ENCODE peak calls at places on chromosome 9, in five cellular contexts. X is GM06990, K is omental fat pad, Y is dorsolateral prefrontal cortex, C is T-cell. B is an unnamed sample.

GRCh38 chr9:36729902-36730301 is 157.2 kb downstream of the MELK start:
- DNase-seq in X (no peak), C (no peak), Y (no peak), K (no peak), B (no peak)

GRCh38 chr9:136416427-136416826 is 6.0 kb downstream of the PMPCA start:
- DNase-seq in X (no peak), Y (no peak), K (no peak), C (no peak), B (no peak)

GRCh38 chr9:841371-842209 is at the start of gene DMRT1:
- DNase-seq in K (no peak), Y (no peak), X (peak), C (no peak), B (peak)

GRCh38 chr9:76687861-76688374 is 76.3 kb upstream of the PCA3 start:
- DNase-seq in C (no peak), K (no peak), Y (no peak), X (no peak), B (no peak)

GRCh38 chr9:117734523-117735314 is 30.5 kb downstream of the TLR4 start:
- DNase-seq in K (no peak), Y (no peak), C (no peak), X (no peak), B (no peak)

GRCh38 chr9:133489253-133490190 is 10.6 kb upstream of the SLC2A6 start:
- DNase-seq in X (no peak), Y (peak), C (no peak), K (no peak), B (no peak)

GRCh38 chr9:126108240-126108639 is 218.4 kb upstream of the MVB12B start:
- DNase-seq in K (no peak), C (no peak), Y (no peak), X (no peak), B (no peak)

GRCh38 chr9:79302002-79302401 is 269.8 kb upstream of the TLE4 start:
- DNase-seq in X (no peak), K (no peak), Y (no peak), C (no peak), B (no peak)

GRCh38 chr9:128727626-128728248 is 3.8 kb upstream of the ZDHHC12 start:
- DNase-seq in X (no peak), C (no peak), Y (no peak), K (no peak), B (no peak)

GRCh38 chr9:9352877-9353481 is 1259.8 kb downstream of the PTPRD start:
- DNase-seq in K (no peak), Y (no peak), C (no peak), X (no peak), B (no peak)

GRCh38 chr9:26264709-26265601 is 586.7 kb upstream of the TUSC1 start:
- DNase-seq in K (no peak), Y (no peak), C (no peak), X (no peak), B (no peak)

GRCh38 chr9:92141144-92142129 is 26.2 kb upstream of the SPTLC1 start:
- DNase-seq in Y (no peak), K (no peak), C (no peak), X (no peak), B (no peak)

GRCh38 chr9:124140941-124141568 is 116.7 kb upstream of the NEK6 start:
- DNase-seq in C (no peak), Y (no peak), X (no peak), K (no peak), B (no peak)

GRCh38 chr9:93597142-93597706 is 20.8 kb downstream of the PHF2 start:
- DNase-seq in C (no peak), K (no peak), Y (no peak), X (no peak), B (peak)

GRCh38 chr9:124357591-124358361 is 57.5 kb downstream of the PSMB7 start:
- DNase-seq in K (no peak), C (no peak), Y (no peak), X (peak), B (peak)

GRCh38 chr9:78040726-78041125 is 9.1 kb upstream of the GNAQ start:
- DNase-seq in K (no peak), C (no peak), Y (no peak), X (no peak), B (no peak)

GRCh38 chr9:127873886-127874285 is 3.6 kb downstream of the AK1 start:
- DNase-seq in Y (peak), X (no peak), C (no peak), K (peak), B (no peak)

GRCh38 chr9:117492476-117492875 is 77.6 kb upstream of the ASTN2 start:
- DNase-seq in K (no peak), C (no peak), Y (no peak), X (no peak), B (no peak)

GRCh38 chr9:75109210-75109839 is 21.0 kb downstream of the OSTF1 start:
- DNase-seq in Y (no peak), K (no peak), X (no peak), C (no peak), B (no peak)

GRCh38 chr9:93664549-93665120 is 88.3 kb downstream of the PHF2 start:
- DNase-seq in C (peak), Y (no peak), K (no peak), X (no peak), B (no peak)

GRCh38 chr9:22084336-22085035 is 75.4 kb upstream of the CDKN2B start:
- DNase-seq in C (no peak), X (no peak), Y (no peak), K (no peak), B (no peak)

GRCh38 chr9:112475318-112475717 is 11.3 kb upstream of the KIAA1958 start:
- DNase-seq in Y (no peak), X (no peak), C (no peak), K (no peak), B (no peak)

GRCh38 chr9:9521033-9521779 is 1091.6 kb downstream of the PTPRD start:
- DNase-seq in Y (no peak), K (no peak), C (no peak), X (no peak), B (no peak)

GRCh38 chr9:109010676-109011655 is 2.3 kb downstream of the CTNNAL1 start:
- DNase-seq in K (no peak), C (peak), Y (no peak), X (peak), B (no peak)

GRCh38 chr9:71766663-71767062 is 1.6 kb downstream of the CEMIP2 start:
- DNase-seq in K (no peak), Y (no peak), X (no peak), C (no peak), B (no peak)

GRCh38 chr9:101485873-101486692 is 47.6 kb upstream of the RNF20 start:
- DNase-seq in C (no peak), Y (peak), K (no peak), X (peak), B (peak)

GRCh38 chr9:105887679-105888078 is 193.3 kb downstream of the TMEM38B start:
- DNase-seq in X (no peak), K (no peak), Y (no peak), C (no peak), B (no peak)

GRCh38 chr9:137745541-137745991 is 126.8 kb downstream of the EHMT1 start:
- DNase-seq in X (peak), C (peak), K (no peak), Y (no peak), B (no peak)

GRCh38 chr9:77929942-77930341 is 101.7 kb downstream of the GNAQ start:
- DNase-seq in K (no peak), X (no peak), Y (no peak), C (no peak), B (no peak)

GRCh38 chr9:111559000-111559610 is 34.1 kb downstream of the ZNF483 start:
- DNase-seq in K (no peak), Y (no peak), C (no peak), X (no peak), B (no peak)